ENCODE peak calls at places on chromosomes 4 and X, in four cellular contexts. F is K562, B is GM12878, I is HepG2. W is an unnamed sample.

GRCh38 chr4:33062155-33062554 is 2342.0 kb downstream of the PCDH7 start:
- DNase-seq in B (no peak), F (no peak), I (no peak), W (no peak)

GRCh38 chrX:12308420-12308819 is 170.1 kb downstream of the FRMPD4 start:
- DNase-seq in B (no peak), F (no peak), I (no peak), W (no peak)

GRCh38 chr4:30722916-30723270 is 2.7 kb downstream of the PCDH7 start:
- DNase-seq in I (no peak), F (no peak), B (no peak), W (peak)

GRCh38 chr4:6474053-6474568 is 1.7 kb upstream of the PPP2R2C start:
- DNase-seq in B (no peak), F (peak), I (peak), W (peak)

GRCh38 chr4:6955261-6955911 is 45.8 kb downstream of the TBC1D14 start:
- DNase-seq in B (no peak), F (no peak), I (no peak), W (no peak)

GRCh38 chr4:119785963-119786362 is 157.4 kb upstream of the PDE5A start:
- DNase-seq in B (no peak), F (no peak), I (peak), W (peak)

GRCh38 chrX:39469126-39469525 is 628.6 kb downstream of the BCOR start:
- DNase-seq in I (no peak), F (no peak), B (no peak), W (no peak)

GRCh38 chrX:24371391-24371972 is 11.0 kb downstream of the SUPT20HL1 start:
- DNase-seq in F (peak), B (peak), I (peak), W (peak)

GRCh38 chr4:92059615-92060014 is 244.2 kb upstream of the GRID2 start:
- DNase-seq in F (no peak), B (no peak), I (no peak), W (no peak)

GRCh38 chr4:15163284-15163645 is 161.0 kb downstream of the CPEB2 start:
- DNase-seq in B (no peak), I (no peak), F (no peak), W (no peak)

GRCh38 chr4:15159477-15160019 is 157.3 kb downstream of the CPEB2 start:
- DNase-seq in I (peak), F (no peak), B (no peak), W (no peak)

GRCh38 chr4:15161439-15161838 is 159.2 kb downstream of the CPEB2 start:
- DNase-seq in B (no peak), F (no peak), I (no peak), W (no peak)

GRCh38 chr4:15162465-15163283 is 160.4 kb downstream of the CPEB2 start:
- DNase-seq in I (peak), B (no peak), F (peak), W (no peak)

DNA sequence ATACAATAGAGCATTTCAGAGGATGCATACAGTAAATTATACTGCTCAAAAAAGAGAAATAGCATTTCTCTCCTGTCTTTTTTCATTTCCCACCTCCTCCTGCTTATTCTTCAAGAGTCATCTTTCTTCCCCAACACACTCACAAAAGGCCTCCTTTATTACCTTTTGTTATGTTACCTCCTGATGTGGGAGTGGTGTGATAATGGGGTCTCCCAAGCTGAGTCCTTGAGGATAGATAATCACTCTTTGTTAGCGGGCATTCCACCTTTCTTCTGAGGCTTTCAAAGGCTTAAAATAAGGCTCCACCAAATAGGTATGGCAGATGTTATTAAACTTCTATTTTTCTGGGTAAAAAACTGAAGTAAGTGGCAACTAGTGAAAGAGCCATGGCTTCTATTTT is 159.8 kb downstream of the CPEB2 start:
- DNase-seq in I (no peak), F (no peak), B (no peak), W (no peak)
- TF ChIP-seq NR2C2 in I (no peak), F (no peak), B (no peak), W (no peak)

GRCh38 chr4:121594796-121595526 is 101.8 kb downstream of the ANXA5 start:
- DNase-seq in F (no peak), B (no peak), I (no peak), W (no peak)
- TF ChIP-seq NR2C2 in F (no peak), B (no peak), I (no peak), W (no peak)

DNA sequence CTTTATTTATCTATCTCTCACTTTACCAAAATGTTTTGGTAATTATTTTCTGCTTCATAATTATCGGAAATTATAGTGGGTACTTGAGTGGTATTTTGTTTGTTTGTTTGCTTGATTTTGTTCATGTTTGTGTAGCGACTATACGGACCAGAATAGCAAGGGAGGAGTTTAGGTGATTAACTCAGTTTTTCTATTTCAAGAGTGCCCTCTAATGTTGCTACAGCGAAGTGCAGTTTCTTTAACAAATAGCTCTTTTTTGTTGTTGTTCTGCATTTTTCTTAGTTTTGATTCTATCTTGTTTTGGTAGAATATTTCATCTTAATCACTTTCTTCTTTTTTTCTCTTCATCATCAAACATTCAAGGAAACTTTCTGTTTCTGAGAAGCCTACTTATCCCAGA is 40.8 kb upstream of the QRFPR start:
- DNase-seq in F (peak), I (no peak), B (no peak), W (no peak)
- TF ChIP-seq NR2C2 in F (no peak), I (no peak), B (no peak), W (no peak)

GRCh38 chr4:11133868-11134267 is 294.8 kb downstream of the HS3ST1 start:
- DNase-seq in I (no peak), F (no peak), B (no peak), W (no peak)

GRCh38 chr4:11134705-11135104 is 294.0 kb downstream of the HS3ST1 start:
- DNase-seq in I (no peak), F (no peak), B (no peak), W (no peak)

GRCh38 chr4:11132478-11132877 is 296.2 kb downstream of the HS3ST1 start:
- DNase-seq in B (no peak), F (no peak), I (no peak), W (no peak)

GRCh38 chr4:11130195-11130975 is 298.3 kb downstream of the HS3ST1 start:
- DNase-seq in I (no peak), F (no peak), B (no peak), W (no peak)
- TF ChIP-seq NR2C2 in I (no peak), F (no peak), B (no peak), W (no peak)